ENCODE peak calls at places on chromosomes 12 and 14, in four cellular contexts. G is fibroblast of pulmonary artery, Q is neural crest cell, J is heart left ventricle. E is an unnamed sample.

GRCh38 chr12:65891987-65892481 is 67.8 kb downstream of the HMGA2 start:
- DNase-seq in G (peak), Q (no peak), J (peak), E (peak)

GRCh38 chr12:93060666-93061413 is 131.7 kb upstream of the EEA1 start:
- DNase-seq in G (peak), Q (no peak), J (peak), E (peak)

GRCh38 chr12:113228394-113229028 is 7.2 kb downstream of the TPCN1 start:
- DNase-seq in G (no peak), Q (no peak), J (no peak), E (peak)

GRCh38 chr12:106118278-106118820 is 20.4 kb downstream of the NUAK1 start:
- DNase-seq in G (no peak), Q (no peak), J (no peak), E (no peak)

GRCh38 chr12:5456025-5456424 is 24.1 kb downstream of the NTF3 start:
- DNase-seq in G (no peak), Q (no peak), J (no peak), E (no peak)

GRCh38 chr14:72560856-72561493 is 332.9 kb downstream of the DPF3 start:
- DNase-seq in G (no peak), Q (no peak), J (no peak), E (no peak)

GRCh38 chr14:70886421-70887206 is 20.6 kb upstream of the PCNX1 start:
- DNase-seq in G (no peak), Q (no peak), J (no peak), E (no peak)

GRCh38 chr12:90690120-90690519 is 264.9 kb downstream of the CCER1 start:
- DNase-seq in G (no peak), Q (no peak), J (no peak), E (no peak)

GRCh38 chr12:88707800-88708199 is 127.5 kb upstream of the KITLG start:
- DNase-seq in G (no peak), Q (no peak), J (no peak), E (no peak)

GRCh38 chr14:102898776-102899515 is 23.5 kb upstream of the AMN start:
- DNase-seq in G (no peak), Q (no peak), J (no peak), E (no peak)

GRCh38 chr14:21075719-21076437 is 5.8 kb downstream of the ARHGEF40 start:
- DNase-seq in G (no peak), Q (no peak), J (no peak), E (no peak)

GRCh38 chr12:106753526-106753925 is 21.0 kb upstream of the RIC8B start:
- DNase-seq in G (no peak), Q (no peak), J (no peak), E (no peak)

GRCh38 chr14:91324606-91324950 is 80.1 kb upstream of the GPR68 start:
- DNase-seq in G (no peak), Q (no peak), J (no peak), E (no peak)

GRCh38 chr14:75050852-75051555 is at the start of gene MLH3:
- DNase-seq in G (peak), Q (peak), J (peak), E (peak)

GRCh38 chr14:104559769-104560585 is 19.6 kb upstream of the C14orf180 start:
- DNase-seq in G (no peak), Q (no peak), J (no peak), E (no peak)

GRCh38 chr14:101823511-101824120 is 62.1 kb downstream of the PPP2R5C start:
- DNase-seq in G (no peak), Q (no peak), J (no peak), E (peak)

GRCh38 chr14:23182372-23183014 is 967 bp downstream of the SLC7A8 start:
- DNase-seq in G (no peak), Q (no peak), J (peak), E (no peak)

GRCh38 chr14:100775831-100776591 is 49.3 kb downstream of the DLK1 start:
- DNase-seq in G (no peak), Q (no peak), J (no peak), E (no peak)

GRCh38 chr14:104450811-104451401 is 128.7 kb upstream of the C14orf180 start:
- DNase-seq in G (no peak), Q (no peak), J (no peak), E (no peak)

GRCh38 chr14:40368314-40368713 is 936.1 kb upstream of the FBXO33 start:
- DNase-seq in G (no peak), Q (no peak), J (no peak), E (no peak)

GRCh38 chr12:49891012-49891411 is 12.7 kb downstream of the FAIM2 start:
- DNase-seq in G (no peak), Q (no peak), J (no peak), E (no peak)

GRCh38 chr12:122452701-122453285 is 30.3 kb upstream of the CLIP1 start:
- DNase-seq in G (no peak), Q (no peak), J (no peak), E (no peak)

GRCh38 chr12:92445253-92446081 is 257.3 kb upstream of the PLEKHG7 start:
- DNase-seq in G (no peak), Q (no peak), J (peak), E (peak)

GRCh38 chr12:65823481-65824313 is 586 bp upstream of the HMGA2 start:
- DNase-seq in G (peak), Q (peak), J (peak), E (peak)

GRCh38 chr12:79635676-79636075 is 55.1 kb downstream of the PAWR start:
- DNase-seq in G (peak), Q (no peak), J (no peak), E (peak)

GRCh38 chr12:55728185-55728931 is 451 bp downstream of the CD63 start:
- DNase-seq in G (peak), Q (no peak), J (peak), E (peak)

GRCh38 chr12:49043856-49044258 is 16.7 kb downstream of the KMT2D start:
- DNase-seq in G (peak), Q (peak), J (peak), E (peak)

GRCh38 chr14:82362452-82362851 is 828.8 kb upstream of the SEL1L start:
- DNase-seq in G (no peak), Q (no peak), J (no peak), E (no peak)

DNA sequence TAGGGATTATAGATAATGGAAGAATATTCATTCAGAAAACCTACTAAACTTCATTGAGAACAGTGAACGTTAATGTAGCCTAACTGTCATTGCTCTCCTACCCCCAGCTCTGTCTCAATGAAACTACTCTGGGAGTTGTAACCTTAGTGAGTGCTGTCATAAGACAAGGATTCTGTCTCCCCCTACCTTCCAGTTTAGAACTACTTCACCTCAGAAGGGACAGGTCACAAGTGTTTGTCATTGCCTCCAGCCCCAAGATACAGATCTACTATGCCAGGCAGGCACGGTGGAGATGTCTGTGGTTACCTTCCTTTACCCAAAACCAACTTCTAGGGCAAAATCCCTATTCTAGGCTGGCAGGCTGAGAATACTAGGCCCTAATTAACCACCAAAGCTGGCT is 833.1 kb upstream of the SEL1L start:
- DNase-seq in G (no peak), Q (no peak), J (no peak), E (no peak)
- TF ChIP-seq CTCF in G (no peak), Q (no peak), J (no peak), E (no peak)

DNA sequence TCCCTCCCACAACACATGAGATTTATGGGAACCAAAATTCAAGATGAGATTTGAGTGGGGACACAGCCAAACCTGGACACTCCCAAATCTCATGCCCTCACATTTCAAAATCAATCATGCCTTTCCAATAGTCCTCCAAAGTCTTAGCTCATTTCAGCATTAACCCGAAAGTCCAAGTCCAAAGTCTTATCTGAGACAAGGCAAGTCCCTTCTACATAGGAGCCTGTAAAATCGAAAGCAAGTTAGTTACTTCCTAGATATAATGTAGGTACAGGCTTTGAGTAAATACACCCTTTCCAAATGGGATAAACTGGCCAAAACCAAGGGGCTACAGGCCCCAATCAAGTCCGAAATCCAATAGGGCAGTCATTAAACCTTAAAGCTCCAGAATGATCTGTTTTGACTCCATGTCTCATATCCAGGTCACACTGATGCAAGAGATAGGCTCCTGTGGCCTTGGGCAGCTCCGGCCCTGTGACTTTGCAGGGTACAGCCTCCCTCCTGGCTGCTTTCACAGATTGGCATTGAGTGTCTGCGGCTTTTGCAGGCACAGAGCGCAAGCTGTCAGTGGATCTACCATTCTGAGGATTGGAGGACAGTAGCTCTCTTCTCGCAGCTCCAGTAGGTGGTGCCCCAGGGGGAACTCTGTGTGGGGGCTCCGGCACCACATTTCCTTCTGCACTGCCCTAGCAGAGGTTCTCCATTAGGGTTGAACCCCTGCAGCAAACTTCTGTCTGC is 60.1 kb downstream of the LRIG3 start:
- DNase-seq in G (no peak), Q (no peak), J (no peak), E (no peak)
- TF ChIP-seq CTCF in G (no peak), Q (no peak), J (no peak), E (no peak)

GRCh38 chr14:39108791-39109190 is 5.3 kb upstream of the GEMIN2 start:
- DNase-seq in G (no peak), Q (no peak), J (no peak), E (no peak)
- TF ChIP-seq CTCF in G (no peak), Q (no peak), J (no peak), E (no peak)

GRCh38 chr14:89955418-89956293 is at the start of gene TDP1:
- DNase-seq in G (peak), Q (peak), J (peak), E (peak)
- TF ChIP-seq CTCF in G (no peak), Q (peak), J (no peak), E (no peak)

GRCh38 chr12:8949525-8950286 is at the start of gene M6PR:
- DNase-seq in G (peak), Q (peak), J (peak), E (peak)
- TF ChIP-seq CTCF in G (peak), Q (peak), J (peak), E (peak)

DNA sequence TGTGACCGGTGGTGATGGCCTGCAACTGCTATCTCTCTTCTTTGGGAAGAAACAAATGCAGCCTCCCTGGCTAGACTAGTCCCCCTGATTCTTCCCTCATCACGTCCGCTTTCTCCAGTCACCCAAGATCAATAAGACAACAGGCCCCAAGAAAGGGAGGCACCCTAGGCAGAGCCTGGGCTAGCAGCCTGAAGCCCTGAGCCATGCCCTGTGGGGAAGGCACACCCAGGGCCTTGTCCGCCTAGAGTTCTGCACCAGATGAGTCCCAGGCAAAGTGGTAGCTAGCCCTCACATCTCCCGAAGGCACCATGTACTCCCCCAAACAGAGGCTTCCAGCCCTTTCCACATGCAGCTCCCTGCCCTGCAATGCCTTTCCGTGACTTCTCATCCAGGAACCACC is 35.1 kb downstream of the CAMKK2 start:
- DNase-seq in G (no peak), Q (no peak), J (no peak), E (no peak)
- TF ChIP-seq CTCF in G (no peak), Q (no peak), J (no peak), E (no peak)

GRCh38 chr12:132143328-132144071 is 619 bp downstream of the DDX51 start:
- DNase-seq in G (no peak), Q (no peak), J (no peak), E (no peak)
- TF ChIP-seq CTCF in G (no peak), Q (no peak), J (no peak), E (no peak)

E was measured in fibroblast of the aortic adventitia.